ENCODE peak calls at places on chromosomes 13 and 19, in seven cellular contexts. H, R, E, Q, F, K and A are unnamed samples.

GRCh38 chr19:5128932-5129389 is 160.0 kb downstream of the KDM4B start:
- DNase-seq in R (peak), E (peak), H (no peak), K (no peak), F (no peak), Q (peak), A (no peak)

GRCh38 chr19:23116802-23117571 is at the start of gene ZNF730:
- DNase-seq in E (peak), R (peak), H (no peak), F (peak), Q (no peak), K (peak), A (peak)

GRCh38 chr19:22144394-22144793 is 52.4 kb downstream of the ZNF676 start:
- DNase-seq in Q (no peak), E (peak), K (no peak), F (no peak), R (no peak), H (no peak), A (no peak)

GRCh38 chr13:84645196-84646071 is 763.2 kb upstream of the SLITRK1 start:
- DNase-seq in E (peak), F (no peak), R (no peak), H (peak), K (no peak), Q (no peak), A (no peak)

GRCh38 chr19:8209965-8210659 is 942 bp downstream of the CERS4 start:
- DNase-seq in E (no peak), K (peak), H (no peak), Q (no peak), F (peak), R (no peak), A (no peak)

GRCh38 chr19:1728816-1729567 is 24.3 kb upstream of the ONECUT3 start:
- DNase-seq in Q (no peak), E (no peak), H (no peak), F (no peak), R (no peak), K (no peak), A (no peak)

GRCh38 chr19:7781157-7781556 is 18.1 kb downstream of the CLEC4M start:
- DNase-seq in E (no peak), R (no peak), H (no peak), Q (no peak), F (no peak), K (no peak), A (no peak)

GRCh38 chr19:47107201-47107952 is 6.2 kb downstream of the ZC3H4 start:
- DNase-seq in H (no peak), E (peak), F (no peak), R (no peak), K (no peak), Q (peak), A (no peak)

GRCh38 chr19:47792616-47793015 is 11.7 kb downstream of the TPRX1 start:
- DNase-seq in K (no peak), R (no peak), F (no peak), E (no peak), H (no peak), Q (no peak), A (no peak)

GRCh38 chr13:84844473-84844872 is 954.7 kb downstream of the SLITRK6 start:
- DNase-seq in F (no peak), R (no peak), E (peak), Q (no peak), K (no peak), H (no peak), A (no peak)

GRCh38 chr19:12090807-12091206 is 26.3 kb downstream of the ZNF844 start:
- DNase-seq in E (peak), H (peak), R (no peak), K (no peak), Q (peak), F (peak), A (peak)

GRCh38 chr13:23928985-23929384 is 31.7 kb upstream of the C1QTNF9B start:
- DNase-seq in K (no peak), F (no peak), H (peak), R (no peak), E (peak), Q (no peak), A (no peak)

GRCh38 chr13:112952759-112953541 is 16.1 kb upstream of the MCF2L start:
- DNase-seq in H (no peak), Q (peak), F (no peak), R (no peak), K (no peak), E (no peak), A (no peak)

GRCh38 chr13:49400755-49401659 is 42.9 kb downstream of the CAB39L start:
- DNase-seq in H (no peak), K (no peak), Q (peak), R (no peak), F (no peak), E (peak), A (no peak)

GRCh38 chr13:113034451-113035208 is 65.6 kb downstream of the MCF2L start:
- DNase-seq in F (peak), R (peak), E (peak), K (peak), Q (peak), H (no peak), A (no peak)

GRCh38 chr19:46639356-46640061 is 3.5 kb upstream of the GNG8 start:
- DNase-seq in Q (no peak), F (peak), E (no peak), R (peak), H (no peak), K (peak), A (peak)

GRCh38 chr19:23770672-23771250 is 12.1 kb upstream of the ZNF681 start:
- DNase-seq in K (no peak), F (no peak), H (no peak), R (no peak), E (no peak), Q (no peak), A (no peak)

GRCh38 chr19:10762656-10763055 is 44.8 kb downstream of the DNM2 start:
- DNase-seq in H (no peak), K (no peak), R (no peak), F (no peak), E (no peak), Q (no peak), A (no peak)

GRCh38 chr13:48493076-48493765 is 39.7 kb downstream of the RCBTB2 start:
- DNase-seq in E (no peak), R (no peak), K (no peak), H (no peak), Q (no peak), F (no peak), A (no peak)

GRCh38 chr13:106161186-106161585 is 374.3 kb downstream of the EFNB2 start:
- DNase-seq in F (no peak), Q (no peak), H (no peak), R (no peak), K (no peak), E (peak), A (no peak)

GRCh38 chr19:30159636-30160035 is 212.5 kb upstream of the ZNF536 start:
- DNase-seq in H (no peak), F (no peak), R (no peak), Q (no peak), K (no peak), E (no peak), A (no peak)

GRCh38 chr19:50331187-50332013 is 2.2 kb upstream of the KCNC3 start:
- DNase-seq in H (no peak), K (no peak), F (no peak), E (no peak), R (no peak), Q (no peak), A (no peak)

GRCh38 chr19:5623397-5624153 is 692 bp downstream of the SAFB start:
- DNase-seq in F (peak), Q (no peak), E (no peak), R (no peak), K (peak), H (no peak), A (no peak)

GRCh38 chr13:41075034-41075433 is 13.7 kb downstream of the WBP4 start:
- DNase-seq in Q (no peak), K (peak), R (no peak), F (no peak), H (no peak), E (peak), A (no peak)

GRCh38 chr19:29622191-29623070 is 16.3 kb downstream of the POP4 start:
- DNase-seq in E (peak), H (no peak), R (peak), F (no peak), Q (no peak), K (no peak), A (no peak)

GRCh38 chr13:65830411-65831172 is 1399.5 kb downstream of the PCDH9 start:
- DNase-seq in Q (no peak), F (no peak), K (no peak), R (no peak), H (no peak), E (no peak), A (no peak)

GRCh38 chr13:98285317-98285716 is 108.2 kb upstream of the RNF113B start:
- DNase-seq in E (no peak), Q (no peak), H (no peak), K (no peak), R (no peak), F (no peak), A (no peak)

GRCh38 chr13:113855012-113855921 is 8.6 kb downstream of the GAS6 start:
- DNase-seq in F (no peak), R (peak), K (no peak), H (no peak), E (peak), Q (peak), A (peak)

GRCh38 chr19:3188627-3189596 is 3.2 kb downstream of the NCLN start:
- DNase-seq in Q (no peak), K (no peak), H (no peak), E (no peak), F (no peak), R (peak), A (no peak)
- TF ChIP-seq CTCF in Q (no peak), K (no peak), H (no peak), E (no peak), F (no peak), R (no peak), A (no peak)

GRCh38 chr13:62704795-62705329 is 1289.2 kb upstream of the PCDH20 start:
- DNase-seq in R (no peak), H (no peak), E (no peak), F (no peak), Q (no peak), K (no peak), A (no peak)
- TF ChIP-seq CTCF in R (no peak), H (no peak), E (no peak), F (no peak), Q (no peak), K (no peak), A (no peak)

GRCh38 chr13:44915962-44916361 is 73.3 kb downstream of the NUFIP1 start:
- DNase-seq in R (no peak), Q (no peak), F (no peak), K (no peak), E (no peak), H (no peak), A (no peak)

GRCh38 chr13:44919103-44919804 is 70.0 kb downstream of the NUFIP1 start:
- DNase-seq in Q (no peak), E (no peak), R (no peak), H (no peak), K (no peak), F (no peak), A (no peak)

GRCh38 chr13:44920013-44920412 is 69.3 kb downstream of the NUFIP1 start:
- DNase-seq in R (no peak), H (no peak), F (no peak), E (no peak), K (no peak), Q (no peak), A (no peak)

GRCh38 chr13:44918323-44919102 is 70.8 kb downstream of the NUFIP1 start:
- DNase-seq in K (peak), F (peak), H (peak), R (peak), Q (peak), E (peak), A (peak)

DNA sequence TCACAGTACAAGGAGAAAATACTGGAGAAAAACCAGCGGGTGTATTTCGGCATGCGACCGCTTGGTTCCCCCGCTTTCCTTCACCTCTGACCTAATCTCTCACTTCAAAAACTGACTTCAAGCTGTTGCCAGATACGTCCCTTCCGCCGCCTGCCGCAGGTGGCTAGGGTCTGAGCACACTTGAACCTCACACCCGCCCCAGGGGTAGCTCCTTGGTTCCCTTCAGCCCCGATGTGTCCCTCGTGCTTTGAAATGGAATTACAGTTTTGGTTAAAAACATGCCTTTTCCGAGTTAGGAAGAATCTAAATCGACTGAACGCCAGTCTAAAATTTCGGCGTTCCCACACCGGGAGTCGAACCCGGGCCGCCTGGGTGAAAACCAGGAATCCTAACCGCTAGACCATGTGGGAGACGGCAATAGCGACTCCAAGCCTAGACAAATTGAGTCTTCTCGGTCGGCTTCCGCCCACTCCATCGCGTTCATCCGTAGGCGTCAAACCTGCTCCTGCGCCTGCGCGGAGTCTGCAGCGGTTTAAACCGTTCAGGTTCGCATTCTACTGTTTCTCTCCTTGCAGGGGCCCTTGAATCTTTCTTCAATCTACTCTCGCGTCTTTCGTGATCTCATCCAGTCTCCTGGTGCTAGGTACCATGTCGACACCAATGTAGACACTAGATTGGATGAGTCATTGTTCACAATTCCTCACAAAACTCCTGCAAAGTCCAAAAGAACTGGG is 71.5 kb downstream of the NUFIP1 start:
- DNase-seq in K (peak), F (peak), R (peak), Q (peak), E (peak), H (peak), A (peak)
- TF ChIP-seq CTCF in K (peak), F (peak), R (peak), Q (no peak), E (peak), H (peak), A (peak)

GRCh38 chr13:75364131-75364713 is 117.7 kb downstream of the TBC1D4 start:
- DNase-seq in Q (no peak), R (no peak), E (no peak), K (no peak), H (no peak), F (no peak), A (no peak)
- TF ChIP-seq CTCF in Q (no peak), R (no peak), E (no peak), K (no peak), H (no peak), F (no peak), A (no peak)

GRCh38 chr19:45346449-45346848 is 5.9 kb downstream of the KLC3 start:
- DNase-seq in F (no peak), Q (peak), R (no peak), H (no peak), K (no peak), E (no peak), A (no peak)
- TF ChIP-seq CTCF in F (no peak), Q (no peak), R (no peak), H (no peak), K (no peak), E (no peak), A (no peak)